ENCODE peak calls at places on chromosome 13, in seven cellular contexts. N, R, T, V, G, C and W are unnamed samples.

GRCh38 chr13:40168425-40169155 is 497.9 kb downstream of the FOXO1 start:
- DNase-seq in N (no peak), R (no peak), T (no peak), V (no peak), G (no peak), C (no peak), W (no peak)

GRCh38 chr13:69389899-69390298 is 717.7 kb upstream of the ATXN8OS start:
- DNase-seq in N (no peak), R (no peak), T (no peak), V (no peak), G (no peak), C (no peak), W (no peak)

GRCh38 chr13:101919541-101920306 is 467.2 kb downstream of the ITGBL1 start:
- DNase-seq in N (no peak), R (no peak), T (no peak), V (peak; percentile 92), G (no peak), C (no peak), W (no peak)

GRCh38 chr13:28493740-28494536 is 990 bp downstream of the FLT1 start:
- DNase-seq in N (no peak), R (no peak), T (no peak), V (peak; percentile 76), G (no peak), C (peak; percentile 48), W (no peak)

GRCh38 chr13:24727731-24728601 is 36.0 kb upstream of the RNF17 start:
- DNase-seq in N (peak; percentile 61), R (peak; percentile 40), T (peak; percentile 59), V (peak; percentile 86), G (peak; percentile 70), C (peak; percentile 90), W (peak; percentile 79)

GRCh38 chr13:40922437-40923040 is 96.6 kb downstream of the ELF1 start:
- DNase-seq in N (no peak), R (no peak), T (no peak), V (peak; percentile 53), G (no peak), C (no peak), W (no peak)

GRCh38 chr13:36382030-36382429 is 35.8 kb upstream of the SPART start:
- DNase-seq in N (no peak), R (no peak), T (no peak), V (no peak), G (no peak), C (no peak), W (no peak)

GRCh38 chr13:105290596-105290995 is 1244.9 kb downstream of the EFNB2 start:
- DNase-seq in N (no peak), R (no peak), T (no peak), V (no peak), G (no peak), C (no peak), W (no peak)

GRCh38 chr13:32409561-32410440 is 18.1 kb downstream of the N4BP2L1 start:
- DNase-seq in N (no peak), R (no peak), T (no peak), V (peak; percentile 88), G (no peak), C (no peak), W (no peak)

GRCh38 chr13:113585828-113586355 is 1.3 kb downstream of the TFDP1 start:
- DNase-seq in N (no peak), R (no peak), T (no peak), V (peak; percentile 36), G (no peak), C (no peak), W (no peak)

GRCh38 chr13:72149701-72150100 is 282.7 kb upstream of the DACH1 start:
- DNase-seq in N (no peak), R (no peak), T (no peak), V (no peak), G (no peak), C (no peak), W (no peak)

GRCh38 chr13:111893071-111893606 is 173.8 kb upstream of the SOX1 start:
- DNase-seq in N (no peak), R (no peak), T (no peak), V (peak; percentile 97), G (peak; percentile 50), C (no peak), W (no peak)

GRCh38 chr13:28027070-28027469 is 38.6 kb upstream of the URAD start:
- DNase-seq in N (no peak), R (no peak), T (no peak), V (no peak), G (no peak), C (no peak), W (no peak)

GRCh38 chr13:51520524-51520923 is 63.7 kb upstream of the WDFY2 start:
- DNase-seq in N (no peak), R (no peak), T (no peak), V (no peak), G (peak; percentile 65), C (no peak), W (no peak)

GRCh38 chr13:45356966-45357689 is 16.1 kb upstream of the TPT1 start:
- DNase-seq in N (no peak), R (no peak), T (no peak), V (no peak), G (no peak), C (no peak), W (no peak)

GRCh38 chr13:42991892-42992584 is at the start of gene EPSTI1:
- DNase-seq in N (peak; percentile 40), R (peak; percentile 55), T (peak; percentile 53), V (peak; percentile 90), G (no peak), C (peak; percentile 57), W (peak; percentile 49)

GRCh38 chr13:109131698-109132257 is 502.4 kb downstream of the MYO16 start:
- DNase-seq in N (no peak), R (no peak), T (no peak), V (peak; percentile 75), G (no peak), C (peak; percentile 26), W (no peak)

GRCh38 chr13:73748404-73748803 is 385.8 kb downstream of the KLF12 start:
- DNase-seq in N (no peak), R (no peak), T (no peak), V (no peak), G (no peak), C (no peak), W (no peak)